ENCODE peak calls at places on chromosomes 12 and 14, in six cellular contexts. U, T, F, D, G and E are unnamed samples. For H3K27me3, the result is how much of the 10 kb centered on the place peaks cover.

GRCh38 chr12:41505001-41505400 is 316.9 kb downstream of the PDZRN4 start:
- DNase-seq in D (no peak), T (no peak), U (no peak), F (no peak), G (no peak), E (no peak)

GRCh38 chr14:67418368-67419174 is 6.6 kb upstream of the PLEK2 start:
- DNase-seq in D (peak), U (no peak), G (no peak), T (no peak), F (no peak), E (no peak)

GRCh38 chr14:31945074-31945613 is 132.0 kb upstream of the ARHGAP5 start:
- DNase-seq in G (no peak), D (no peak), F (no peak), U (peak), T (no peak), E (no peak)

GRCh38 chr14:60051690-60052324 is 39.9 kb upstream of the PCNX4 start:
- DNase-seq in U (no peak), G (no peak), D (no peak), F (no peak), T (no peak), E (no peak)

GRCh38 chr12:93116632-93117031 is 187.5 kb upstream of the EEA1 start:
- DNase-seq in F (no peak), G (no peak), T (no peak), D (no peak), U (no peak), E (no peak)

GRCh38 chr12:85260904-85261303 is 19.1 kb upstream of the ALX1 start:
- DNase-seq in D (no peak), F (no peak), U (no peak), G (no peak), T (no peak), E (no peak)

GRCh38 chr12:26523708-26524150 is 309.3 kb downstream of the ITPR2 start:
- DNase-seq in U (no peak), F (no peak), D (no peak), G (no peak), T (no peak), E (no peak)

GRCh38 chr14:24839617-24840203 is 205.7 kb upstream of the GZMB start:
- DNase-seq in F (no peak), U (peak), G (no peak), D (no peak), T (no peak), E (no peak)

GRCh38 chr12:89166525-89166934 is 185.8 kb downstream of the DUSP6 start:
- DNase-seq in G (peak), F (no peak), U (no peak), D (no peak), T (no peak), E (no peak)

GRCh38 chr12:122004633-122005071 is 17.0 kb upstream of the BCL7A start:
- DNase-seq in G (no peak), U (no peak), T (no peak), F (no peak), D (no peak), E (no peak)

GRCh38 chr12:65631621-65632111 is 192.6 kb upstream of the HMGA2 start:
- DNase-seq in T (peak), D (no peak), U (peak), F (no peak), G (no peak), E (no peak)

GRCh38 chr12:29754235-29755189 is 29.2 kb downstream of the TMTC1 start:
- DNase-seq in F (no peak), U (no peak), T (no peak), G (no peak), D (no peak), E (no peak)

GRCh38 chr14:32934891-32935633 is 3.6 kb upstream of the NPAS3 start:
- DNase-seq in U (no peak), D (no peak), G (no peak), T (no peak), F (no peak), E (no peak)

GRCh38 chr12:105222726-105223357 is 13.1 kb downstream of the APPL2 start:
- DNase-seq in G (no peak), F (no peak), D (no peak), T (no peak), U (no peak), E (no peak)

GRCh38 chr12:5718073-5718472 is 227.0 kb downstream of the ANO2 start:
- DNase-seq in F (no peak), D (no peak), U (no peak), T (no peak), G (no peak), E (no peak)

GRCh38 chr12:124780752-124781685 is 82.6 kb downstream of the SCARB1 start:
- DNase-seq in F (no peak), G (no peak), T (no peak), D (no peak), U (no peak), E (no peak)

GRCh38 chr12:55188974-55189556 is 31.8 kb upstream of the OR10A7 start:
- DNase-seq in D (peak), U (peak), G (peak), F (peak), T (peak), E (peak)

GRCh38 chr14:33062476-33062875 is 123.8 kb downstream of the NPAS3 start:
- DNase-seq in T (no peak), G (no peak), F (no peak), D (no peak), U (no peak), E (no peak)

GRCh38 chr12:47356129-47356622 is 276.4 kb upstream of the AMIGO2 start:
- DNase-seq in T (no peak), F (no peak), U (no peak), D (no peak), G (peak), E (no peak)

GRCh38 chr14:21024668-21025373 is at the start of gene NDRG2:
- DNase-seq in D (peak), F (no peak), G (no peak), U (peak), T (no peak), E (peak)

GRCh38 chr14:90408713-90409112 is 11.9 kb downstream of the CALM1 start:
- DNase-seq in D (no peak), U (no peak), G (no peak), F (no peak), T (no peak), E (no peak)

GRCh38 chr12:80805106-80805505 is 88.4 kb downstream of the MYF5 start:
- DNase-seq in T (no peak), G (no peak), D (no peak), U (no peak), F (no peak), E (no peak)

GRCh38 chr14:76055330-76055729 is 69.8 kb downstream of the IFT43 start:
- DNase-seq in U (no peak), T (no peak), G (no peak), F (no peak), D (no peak), E (no peak)

GRCh38 chr12:100404769-100405407 is 48.0 kb downstream of the SLC17A8 start:
- DNase-seq in T (peak), D (peak), F (peak), G (peak), U (peak), E (peak)

GRCh38 chr14:52351561-52352491 is 37.7 kb downstream of the PTGER2 start:
- DNase-seq in U (no peak), D (no peak), G (peak), F (no peak), T (no peak), E (no peak)

GRCh38 chr14:52354257-52354656 is 40.1 kb downstream of the PTGER2 start:
- DNase-seq in G (no peak), D (no peak), T (no peak), F (no peak), U (no peak), E (no peak)

GRCh38 chr14:52351191-52351560 is 37.1 kb downstream of the PTGER2 start:
- DNase-seq in D (no peak), T (no peak), G (no peak), F (no peak), U (no peak), E (no peak)

GRCh38 chr14:52350445-52350844 is 36.3 kb downstream of the PTGER2 start:
- DNase-seq in T (no peak), F (no peak), G (no peak), U (no peak), D (no peak), E (no peak)

GRCh38 chr14:52352546-52352945 is 38.4 kb downstream of the PTGER2 start:
- DNase-seq in T (no peak), G (no peak), U (no peak), F (no peak), D (no peak), E (no peak)
- TF ChIP-seq ZNF274 in T (no peak), G (no peak), U (no peak), F (no peak), D (no peak), E (no peak)

DNA sequence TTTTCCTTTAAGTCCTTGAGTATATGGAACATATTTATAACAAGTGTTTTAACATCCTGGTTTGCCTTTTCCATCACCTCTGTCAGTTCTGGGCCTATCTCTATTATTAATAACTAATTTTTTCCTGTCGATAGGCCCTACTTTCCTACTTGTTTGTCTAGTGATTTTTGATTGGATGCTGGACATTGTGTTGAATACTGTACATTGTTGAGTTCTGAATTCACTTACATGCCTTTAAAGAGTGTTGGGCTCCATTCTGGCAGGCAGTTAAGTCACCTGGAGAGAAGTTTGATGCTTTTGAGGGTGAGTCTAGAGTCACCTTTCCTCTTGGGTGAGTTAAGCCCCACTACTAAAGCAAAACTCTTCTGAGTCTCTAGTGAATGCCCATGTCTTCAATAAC is 77.5 kb upstream of the C14orf180 start:
- DNase-seq in T (no peak), G (no peak), F (no peak), D (no peak), U (no peak), E (no peak)
- H3K27me3 ChIP-seq in T (under half), G (under half), F (under half), D (under half), U (under half), E (under half)

GRCh38 chr12:101666017-101666728 is 31.3 kb upstream of the CHPT1 start:
- DNase-seq in G (no peak), F (no peak), D (no peak), U (no peak), T (no peak), E (no peak)

GRCh38 chr12:101667591-101667990 is 29.8 kb upstream of the CHPT1 start:
- DNase-seq in F (no peak), G (no peak), U (no peak), D (no peak), T (no peak), E (no peak)

GRCh38 chr12:101664961-101665360 is 32.5 kb upstream of the CHPT1 start:
- DNase-seq in U (no peak), D (no peak), G (no peak), F (no peak), T (no peak), E (no peak)

GRCh38 chr12:101663298-101663697 is 34.1 kb upstream of the CHPT1 start:
- DNase-seq in T (no peak), G (no peak), F (no peak), D (no peak), U (no peak), E (no peak)
- TF ChIP-seq ZNF274 in T (no peak), G (no peak), F (no peak), D (no peak), U (no peak), E (no peak)

GRCh38 chr14:28761438-28762289 is 4.9 kb upstream of the FOXG1 start:
- DNase-seq in T (no peak), U (no peak), F (no peak), D (no peak), G (no peak), E (no peak)
- H3K27me3 ChIP-seq in T (under half), U (under half), F (half or more), D (under half), G (under half), E (half or more)

GRCh38 chr12:115761784-115762183 is 515.7 kb downstream of the MED13L start:
- DNase-seq in D (no peak), U (no peak), T (no peak), G (no peak), F (no peak), E (no peak)
- TF ChIP-seq ZNF274 in D (no peak), U (no peak), T (no peak), G (no peak), F (no peak), E (no peak)

GRCh38 chr12:8532045-8532444 is 8.7 kb downstream of the CLEC4E start:
- DNase-seq in G (no peak), D (no peak), U (no peak), F (no peak), T (no peak), E (no peak)

GRCh38 chr12:8527250-8528130 is 13.2 kb downstream of the CLEC4E start:
- DNase-seq in F (no peak), D (no peak), T (no peak), G (no peak), U (no peak), E (no peak)
- H3K27me3 ChIP-seq in F (under half), D (under half), T (under half), G (under half), U (under half), E (under half)

GRCh38 chr12:112370156-112370555 is 12.1 kb downstream of the HECTD4 start:
- DNase-seq in F (no peak), U (no peak), G (no peak), T (no peak), D (no peak), E (no peak)
- TF ChIP-seq ZNF274 in F (no peak), U (no peak), G (no peak), T (no peak), D (no peak), E (no peak)